ENCODE peak calls at places on chromosomes 11 and 22, in five cellular contexts. O is heart left ventricle, H is astrocyte of the spinal cord, F is GM12864, Y is fibroblast of mammary gland. E is an unnamed sample.

GRCh38 chr11:126163074-126163700 is 48.3 kb downstream of the RPUSD4 start:
- DNase-seq in O (no peak), H (peak), F (no peak), Y (peak), E (peak)

GRCh38 chr22:46088541-46089311 is 61.6 kb upstream of the PPARA start:
- DNase-seq in O (peak), H (peak), F (no peak), Y (peak), E (peak)

GRCh38 chr11:69213315-69213714 is 57.6 kb downstream of the SMIM38 start:
- DNase-seq in O (no peak), H (no peak), F (peak), Y (no peak), E (no peak)

GRCh38 chr11:15073361-15074205 is at the start of gene CALCB:
- DNase-seq in O (no peak), H (peak), F (no peak), Y (peak), E (peak)

GRCh38 chr11:14644396-14645246 is 1.0 kb downstream of the PDE3B start:
- DNase-seq in O (peak), H (peak), F (no peak), Y (no peak), E (peak)

GRCh38 chr22:42841444-42841843 is 15.6 kb downstream of the ARFGAP3 start:
- DNase-seq in O (no peak), H (peak), F (no peak), Y (peak), E (peak)

GRCh38 chr11:107655607-107656006 is 56.2 kb downstream of the SLN start:
- DNase-seq in O (no peak), H (no peak), F (no peak), Y (no peak), E (no peak)

GRCh38 chr11:17719940-17720795 is 797 bp downstream of the MYOD1 start:
- DNase-seq in O (no peak), H (no peak), F (no peak), Y (peak), E (peak)

GRCh38 chr11:33996498-33997454 is 54.8 kb upstream of the CAPRIN1 start:
- DNase-seq in O (peak), H (peak), F (peak), Y (peak), E (peak)

GRCh38 chr22:29203456-29203855 is 2.2 kb upstream of the EMID1 start:
- DNase-seq in O (no peak), H (no peak), F (no peak), Y (no peak), E (no peak)

GRCh38 chr11:130897262-130898182 is 18.8 kb downstream of the SNX19 start:
- DNase-seq in O (peak), H (peak), F (no peak), Y (peak), E (peak)

GRCh38 chr22:41857160-41857859 is 24.4 kb downstream of the SREBF2 start:
- DNase-seq in O (peak), H (peak), F (peak), Y (peak), E (peak)

GRCh38 chr11:119705362-119705761 is 23.6 kb downstream of the NECTIN1 start:
- DNase-seq in O (no peak), H (no peak), F (no peak), Y (no peak), E (no peak)

GRCh38 chr11:119709171-119709570 is 19.8 kb downstream of the NECTIN1 start:
- DNase-seq in O (no peak), H (no peak), F (no peak), Y (no peak), E (no peak)

GRCh38 chr11:119704849-119705248 is 24.2 kb downstream of the NECTIN1 start:
- DNase-seq in O (no peak), H (no peak), F (no peak), Y (no peak), E (no peak)

GRCh38 chr11:119706029-119706428 is 23.0 kb downstream of the NECTIN1 start:
- DNase-seq in O (no peak), H (no peak), F (no peak), Y (no peak), E (no peak)

DNA sequence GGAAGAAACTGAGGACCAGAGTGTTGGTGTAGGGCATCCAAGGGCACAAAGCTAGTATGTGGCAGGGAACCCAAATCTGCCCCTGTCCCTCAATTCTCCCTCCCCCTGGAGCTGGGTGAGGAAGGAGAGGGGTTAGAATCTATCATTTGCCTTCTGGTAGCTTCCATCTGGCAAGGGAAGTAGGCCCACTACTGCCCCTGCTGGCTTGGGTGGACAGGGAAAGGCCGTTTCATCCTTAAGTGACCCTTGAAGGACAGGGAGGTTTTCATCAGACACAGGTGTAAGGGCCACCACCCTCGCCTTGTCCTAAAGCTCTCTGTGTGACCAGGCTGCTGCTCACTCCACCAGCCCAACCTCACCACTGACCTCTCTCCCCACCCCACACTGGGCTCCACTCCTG is 22.1 kb downstream of the NECTIN1 start:
- DNase-seq in O (no peak), H (no peak), F (no peak), Y (no peak), E (no peak)
- TF ChIP-seq CTCF in O (no peak), H (peak), F (peak), Y (peak), E (peak)

DNA sequence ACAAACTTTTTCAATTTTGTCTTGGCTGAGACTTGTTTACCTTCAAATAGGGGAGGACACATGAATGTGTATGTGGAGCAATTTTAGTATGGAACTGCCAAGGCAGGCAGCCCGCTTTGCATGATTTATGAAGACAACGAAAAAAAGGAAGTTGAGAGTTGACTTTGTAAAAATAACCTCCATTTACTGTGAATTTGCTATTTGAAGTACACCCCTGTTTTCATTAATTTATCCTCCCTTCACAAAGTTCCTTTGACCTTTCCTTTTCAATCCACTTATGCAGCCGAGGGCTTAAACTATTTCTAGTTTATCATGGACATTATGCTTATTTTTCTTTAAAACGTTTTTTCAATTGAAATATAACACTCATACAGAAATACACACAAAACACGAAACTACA is 369.6 kb upstream of the CADM1 start:
- DNase-seq in O (no peak), H (no peak), F (peak), Y (no peak), E (no peak)
- H3K4me3 ChIP-seq in O (no peak), H (no peak), F (no peak), Y (no peak), E (no peak)

GRCh38 chr11:111306321-111306720 is 8.0 kb downstream of the POU2AF3 start:
- DNase-seq in O (no peak), H (no peak), F (no peak), Y (no peak), E (no peak)

GRCh38 chr11:111305403-111305802 is 7.1 kb downstream of the POU2AF3 start:
- DNase-seq in O (no peak), H (no peak), F (no peak), Y (no peak), E (no peak)

GRCh38 chr11:111307472-111308108 is 9.2 kb downstream of the POU2AF3 start:
- DNase-seq in O (no peak), H (no peak), F (no peak), Y (no peak), E (no peak)

GRCh38 chr11:111308140-111308539 is 9.8 kb downstream of the POU2AF3 start:
- DNase-seq in O (peak), H (no peak), F (no peak), Y (no peak), E (no peak)

GRCh38 chr11:111305871-111306270 is 7.5 kb downstream of the POU2AF3 start:
- DNase-seq in O (no peak), H (no peak), F (no peak), Y (no peak), E (no peak)
- TF ChIP-seq CTCF in O (no peak), H (no peak), F (no peak), Y (no peak), E (no peak)

GRCh38 chr22:50308597-50308935 is 1.1 kb upstream of the PLXNB2 start:
- DNase-seq in O (peak), H (no peak), F (no peak), Y (peak), E (peak)
- H3K4me3 ChIP-seq in O (peak), H (no peak), F (no peak), Y (no peak), E (no peak)

GRCh38 chr11:31237819-31238771 is 131.4 kb downstream of the DCDC1 start:
- DNase-seq in O (no peak), H (no peak), F (no peak), Y (peak), E (no peak)

GRCh38 chr11:31236052-31236652 is 133.4 kb downstream of the DCDC1 start:
- DNase-seq in O (no peak), H (peak), F (no peak), Y (peak), E (no peak)

DNA sequence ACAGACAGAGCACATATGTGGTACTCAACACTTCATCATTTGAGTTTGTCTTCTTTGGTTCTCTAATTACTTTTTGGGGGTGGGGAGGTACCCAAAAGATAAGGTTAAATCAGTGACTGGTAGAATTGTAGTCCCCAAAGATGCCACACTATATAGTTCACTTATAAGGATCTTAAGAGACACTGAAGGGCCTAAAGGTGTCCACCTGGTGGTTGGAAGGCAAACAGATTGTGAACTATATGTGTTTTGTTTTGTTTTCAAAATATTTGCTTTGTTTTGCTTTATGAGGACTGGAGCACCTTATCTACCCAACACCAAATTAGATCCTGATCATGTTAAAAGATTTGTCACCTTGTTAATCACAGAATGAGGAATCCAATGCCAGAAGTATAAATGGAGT is 136.1 kb downstream of the DCDC1 start:
- DNase-seq in O (no peak), H (no peak), F (no peak), Y (peak), E (no peak)
- TF ChIP-seq CTCF in O (no peak), H (no peak), F (peak), Y (peak), E (no peak)

DNA sequence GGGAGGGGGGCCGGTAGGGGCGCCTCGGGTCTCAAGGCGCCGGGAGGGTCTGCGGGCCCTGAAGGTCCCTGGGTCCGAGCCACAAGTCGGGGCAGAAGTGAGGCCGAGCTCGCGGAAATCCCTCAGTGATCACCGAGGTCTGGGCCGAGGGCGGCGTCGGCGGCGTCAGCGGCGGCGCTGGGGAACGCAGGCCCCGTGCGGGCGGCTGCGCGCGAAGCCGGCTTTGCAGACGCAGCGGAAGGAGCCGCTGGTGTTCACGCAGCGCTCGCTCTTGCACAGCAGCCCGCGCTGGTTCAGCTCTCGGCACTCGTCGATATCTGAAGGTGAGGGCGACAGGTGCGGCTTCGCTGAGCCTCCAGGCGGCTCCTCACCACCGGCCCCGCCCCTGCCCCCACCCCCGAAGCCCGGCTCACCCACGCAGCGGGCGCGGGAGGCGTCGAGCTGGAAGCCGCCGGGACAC is 14.1 kb downstream of the SCYL1 start:
- DNase-seq in O (no peak), H (no peak), F (no peak), Y (no peak), E (no peak)
- H3K4me3 ChIP-seq in O (no peak), H (no peak), F (no peak), Y (no peak), E (no peak)

DNA sequence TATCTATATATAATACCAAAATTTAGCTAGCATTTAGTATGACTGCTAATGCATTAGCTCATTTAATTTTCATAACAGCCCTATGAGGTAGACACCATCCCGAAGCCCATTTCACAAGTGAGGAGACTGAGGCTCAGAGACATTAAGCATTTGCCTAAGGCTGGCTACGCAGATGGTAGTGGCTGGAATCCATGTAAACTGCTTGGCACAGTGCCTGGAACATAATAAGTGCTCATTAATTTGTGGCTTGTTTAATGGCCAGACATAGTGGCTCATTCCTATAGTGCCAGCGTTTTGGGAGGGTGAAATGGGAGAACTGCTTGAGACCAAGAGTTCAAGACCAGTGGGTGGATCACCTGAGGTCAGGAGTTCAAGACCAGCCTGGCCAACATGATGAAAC is 17.8 kb upstream of the TP53I11 start:
- DNase-seq in O (no peak), H (no peak), F (no peak), Y (no peak), E (no peak)
- TF ChIP-seq CTCF in O (no peak), H (no peak), F (no peak), Y (no peak), E (no peak)

GRCh38 chr22:23075525-23076216 is 5.4 kb downstream of the GNAZ start:
- DNase-seq in O (no peak), H (no peak), F (no peak), Y (no peak), E (no peak)
- H3K4me3 ChIP-seq in O (no peak), H (no peak), F (no peak), Y (no peak), E (no peak)

DNA sequence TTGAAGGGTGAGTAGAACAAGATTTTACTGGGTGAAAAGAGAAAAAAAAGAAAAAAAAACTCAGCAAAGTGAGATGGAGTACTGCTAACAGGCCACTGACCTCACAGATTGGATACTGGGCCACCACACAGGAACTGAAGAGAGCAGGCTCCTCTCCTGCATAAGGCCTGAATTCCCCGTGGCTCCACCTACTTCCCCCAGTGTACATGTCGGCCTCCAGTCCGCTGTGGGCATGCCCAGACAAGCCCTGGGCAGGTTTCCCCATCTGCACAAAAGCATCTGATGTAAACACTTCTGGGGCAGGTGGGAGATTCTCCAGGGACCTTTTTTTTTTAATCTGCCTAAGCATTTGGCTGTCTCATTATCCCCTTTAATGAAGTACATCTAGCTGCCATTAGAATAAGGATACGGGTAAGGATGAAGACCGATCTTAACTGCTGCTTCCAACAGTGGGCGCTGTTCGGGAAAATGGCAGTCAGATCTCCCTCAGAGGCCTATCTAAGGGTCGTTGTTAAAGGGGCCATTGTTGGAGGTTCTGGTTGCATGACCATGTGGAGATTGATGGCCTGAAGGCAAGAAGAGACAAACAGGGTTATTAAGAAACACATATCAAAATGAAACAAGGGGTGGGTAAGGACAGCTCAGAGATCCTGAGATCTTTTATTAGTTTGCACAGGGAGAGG is 48.5 kb downstream of the MS4A13 start:
- DNase-seq in O (no peak), H (no peak), F (peak), Y (peak), E (no peak)
- TF ChIP-seq CTCF in O (no peak), H (no peak), F (peak), Y (no peak), E (no peak)